ENCODE peak calls at places on chromosomes 3 and 15, in six cellular contexts. U is stimulated activated CD8-positive, alpha-beta memory T cell treated with anti-CD3 and anti-CD28 coated beads, Interleukin-2, amount 100 ng/mL, for 1 hour; V is naive thymus-derived CD8-positive, alpha-beta T cell; X is endothelial cell; A is RCC 7860; K is NK-92 treated with Interleukin-12 subunit alpha and Interleukin-12 subunit beta, amount 100 ng/mL, for 24 hours. B is an unnamed sample.

GRCh38 chr3:114446605-114447004 is 152.8 kb downstream of the TIGIT start:
- DNase-seq in U (no peak), V (no peak), X (no peak), A (no peak), K (no peak), B (peak; percentile 54)

GRCh38 chr15:99306694-99307338 is 55.5 kb downstream of the LRRC28 start:
- DNase-seq in U (no peak), V (no peak), X (no peak), A (no peak), K (no peak), B (peak; percentile 44)

GRCh38 chr3:81643721-81644120 is 117.7 kb downstream of the GBE1 start:
- DNase-seq in U (no peak), V (no peak), X (peak; percentile 11), A (no peak), K (no peak), B (peak; percentile 55)

GRCh38 chr3:21955406-21955805 is 204.4 kb upstream of the ZNF385D start:
- DNase-seq in U (no peak), V (no peak), X (no peak), A (no peak), K (no peak), B (no peak)

GRCh38 chr3:54792584-54792983 is 135.3 kb downstream of the LRTM1 start:
- DNase-seq in U (no peak), V (no peak), X (no peak), A (no peak), K (no peak), B (no peak)

GRCh38 chr15:98713585-98714001 is 65.3 kb downstream of the IGF1R start:
- DNase-seq in U (no peak), V (no peak), X (peak; percentile 17), A (no peak), K (no peak), B (peak; percentile 47)

GRCh38 chr3:45776291-45776576 is 20.1 kb downstream of the SLC6A20 start:
- DNase-seq in U (no peak), V (no peak), X (no peak), A (no peak), K (no peak), B (no peak)

GRCh38 chr3:63405882-63406281 is 127.8 kb downstream of the SYNPR start:
- DNase-seq in U (no peak), V (no peak), X (no peak), A (no peak), K (no peak), B (no peak)

GRCh38 chr3:39126532-39127071 is 19.1 kb downstream of the TTC21A start:
- DNase-seq in U (no peak), V (no peak), X (peak; percentile 55), A (peak; percentile 29), K (no peak), B (peak; percentile 69)

GRCh38 chr15:85865070-85865684 is 70.5 kb upstream of the KLHL25 start:
- DNase-seq in U (no peak), V (no peak), X (peak; percentile 62), A (no peak), K (peak; percentile 4), B (peak; percentile 76)

GRCh38 chr15:85071534-85071933 is 89.9 kb downstream of the PDE8A start:
- DNase-seq in U (no peak), V (no peak), X (no peak), A (no peak), K (no peak), B (no peak)

GRCh38 chr15:80401471-80401870 is 2.7 kb upstream of the ARNT2 start:
- DNase-seq in U (no peak), V (no peak), X (no peak), A (no peak), K (no peak), B (peak; percentile 83)

GRCh38 chr3:37259291-37259690 is 84.9 kb upstream of the LRRFIP2 start:
- DNase-seq in U (no peak), V (no peak), X (no peak), A (no peak), K (no peak), B (no peak)

GRCh38 chr15:69562564-69562963 is 109.9 kb downstream of the RPLP1 start:
- DNase-seq in U (no peak), V (no peak), X (no peak), A (no peak), K (no peak), B (no peak)

GRCh38 chr15:98648654-98649537 is 557 bp downstream of the IGF1R start:
- DNase-seq in U (peak; percentile 14), V (peak; percentile 39), X (peak; percentile 49), A (no peak), K (no peak), B (peak; percentile 82)

GRCh38 chr15:62503451-62503850 is 338.4 kb upstream of the C2CD4B start:
- DNase-seq in U (no peak), V (no peak), X (peak; percentile 13), A (peak; percentile 25), K (no peak), B (peak; percentile 48)

GRCh38 chr3:36677331-36678007 is 86.9 kb downstream of the DCLK3 start:
- DNase-seq in U (no peak), V (no peak), X (no peak), A (peak; percentile 100), K (no peak), B (peak; percentile 88)

GRCh38 chr3:182585532-182586150 is 207.7 kb upstream of the ATP11B start:
- DNase-seq in U (no peak), V (no peak), X (no peak), A (no peak), K (no peak), B (no peak)

GRCh38 chr15:29682781-29683180 is 139.5 kb downstream of the TJP1 start:
- DNase-seq in U (no peak), V (no peak), X (no peak), A (no peak), K (no peak), B (no peak)

GRCh38 chr3:176075491-176075890 is 1121.8 kb downstream of the TBL1XR1 start:
- DNase-seq in U (no peak), V (no peak), X (no peak), A (no peak), K (no peak), B (no peak)

GRCh38 chr15:78382114-78382886 is 42.1 kb downstream of the CRABP1 start:
- DNase-seq in U (no peak), V (no peak), X (no peak), A (no peak), K (no peak), B (no peak)

GRCh38 chr15:95622843-95623242 is 707.7 kb upstream of the NR2F2 start:
- DNase-seq in U (no peak), V (no peak), X (no peak), A (no peak), K (no peak), B (no peak)

GRCh38 chr3:152321806-152322377 is 53.2 kb downstream of the MBNL1 start:
- DNase-seq in U (no peak), V (no peak), X (no peak), A (no peak), K (no peak), B (no peak)

GRCh38 chr15:31214864-31215489 is 111.7 kb upstream of the KLF13 start:
- DNase-seq in U (no peak), V (no peak), X (no peak), A (no peak), K (no peak), B (no peak)

GRCh38 chr15:39312984-39313383 is 267.9 kb upstream of the THBS1 start:
- DNase-seq in U (no peak), V (no peak), X (no peak), A (no peak), K (no peak), B (no peak)

GRCh38 chr3:127608362-127608718 is 10.1 kb downstream of the MCM2 start:
- DNase-seq in U (no peak), V (no peak), X (no peak), A (no peak), K (no peak), B (no peak)

GRCh38 chr15:67799801-67800205 is 25.5 kb upstream of the SKOR1 start:
- DNase-seq in U (no peak), V (no peak), X (no peak), A (no peak), K (no peak), B (no peak)

GRCh38 chr15:40536501-40536900 is 28.3 kb downstream of the CCDC32 start:
- DNase-seq in U (no peak), V (no peak), X (no peak), A (no peak), K (no peak), B (peak; percentile 7)

GRCh38 chr3:18946524-18946923 is 201.8 kb upstream of the KCNH8 start:
- DNase-seq in U (no peak), V (no peak), X (no peak), A (no peak), K (no peak), B (no peak)

GRCh38 chr3:190155752-190156151 is 35.1 kb upstream of the P3H2 start:
- DNase-seq in U (no peak), V (no peak), X (no peak), A (no peak), K (no peak), B (no peak)

GRCh38 chr3:23665741-23666140 is 140.0 kb upstream of the UBE2E1 start:
- DNase-seq in U (no peak), V (no peak), X (no peak), A (no peak), K (no peak), B (no peak)

GRCh38 chr3:167350245-167350862 is 29.7 kb downstream of the ZBBX start:
- DNase-seq in U (no peak), V (no peak), X (peak; percentile 15), A (peak; percentile 9), K (no peak), B (peak; percentile 45)

GRCh38 chr3:88142094-88142624 is 7.6 kb upstream of the C3orf38 start:
- DNase-seq in U (no peak), V (no peak), X (no peak), A (no peak), K (no peak), B (peak; percentile 17)

B was measured in astrocyte of the hippocampus.